ENCODE peak calls at places on chromosomes 13 and 19, in five cellular contexts. One of them, this sample, is unnamed. For H3K4me1, the result is how much of the 10 kb centered on the place peaks cover.

GRCh38 chr13:49629947-49630346 is 1.6 kb downstream of the ARL11 start:
- DNase-seq in CD8-positive, alpha-beta T cell: no peak
- DNase-seq in neural progenitor cell: no peak
- DNase-seq in HCT116: no peak
- DNase-seq in lower lobe of right lung: no peak
- DNase-seq in this sample: no peak

GRCh38 chr13:46607768-46608553 is 55.0 kb downstream of the LRCH1 start:
- DNase-seq in CD8-positive, alpha-beta T cell: no peak
- DNase-seq in neural progenitor cell: no peak
- DNase-seq in HCT116: peak
- DNase-seq in lower lobe of right lung: no peak
- DNase-seq in this sample: no peak

GRCh38 chr19:48508729-48509310 is 2.8 kb downstream of the LMTK3 start:
- DNase-seq in CD8-positive, alpha-beta T cell: no peak
- DNase-seq in neural progenitor cell: no peak
- DNase-seq in HCT116: no peak
- DNase-seq in lower lobe of right lung: no peak
- DNase-seq in this sample: no peak

GRCh38 chr13:30757026-30757425 is 21.7 kb downstream of the ALOX5AP start:
- DNase-seq in CD8-positive, alpha-beta T cell: no peak
- DNase-seq in neural progenitor cell: no peak
- DNase-seq in HCT116: no peak
- DNase-seq in lower lobe of right lung: no peak
- DNase-seq in this sample: no peak

GRCh38 chr19:17777840-17778620 is 16.9 kb upstream of the B3GNT3 start:
- DNase-seq in CD8-positive, alpha-beta T cell: no peak
- DNase-seq in neural progenitor cell: peak
- DNase-seq in HCT116: peak
- DNase-seq in lower lobe of right lung: peak
- DNase-seq in this sample: no peak

GRCh38 chr19:14004619-14005380 is 1.3 kb downstream of the RFX1 start:
- DNase-seq in CD8-positive, alpha-beta T cell: no peak
- DNase-seq in neural progenitor cell: no peak
- DNase-seq in HCT116: no peak
- DNase-seq in lower lobe of right lung: peak
- DNase-seq in this sample: no peak

GRCh38 chr19:9878511-9879196 is 43.5 kb downstream of the PIN1 start:
- DNase-seq in CD8-positive, alpha-beta T cell: no peak
- DNase-seq in neural progenitor cell: no peak
- DNase-seq in HCT116: no peak
- DNase-seq in lower lobe of right lung: no peak
- DNase-seq in this sample: no peak

GRCh38 chr13:30038884-30039283 is 188.5 kb upstream of the UBL3 start:
- DNase-seq in CD8-positive, alpha-beta T cell: no peak
- DNase-seq in neural progenitor cell: peak
- DNase-seq in HCT116: no peak
- DNase-seq in lower lobe of right lung: no peak
- DNase-seq in this sample: no peak

GRCh38 chr19:51456541-51457290 is 1.5 kb downstream of the SIGLEC8 start:
- DNase-seq in CD8-positive, alpha-beta T cell: peak
- DNase-seq in neural progenitor cell: no peak
- DNase-seq in HCT116: no peak
- DNase-seq in lower lobe of right lung: no peak
- DNase-seq in this sample: no peak

GRCh38 chr19:51626675-51627074 is 3.5 kb downstream of the SIGLEC5 start:
- DNase-seq in CD8-positive, alpha-beta T cell: no peak
- DNase-seq in neural progenitor cell: no peak
- DNase-seq in HCT116: no peak
- DNase-seq in lower lobe of right lung: no peak
- DNase-seq in this sample: no peak

GRCh38 chr13:100826441-100826840 is 151.8 kb upstream of the TMTC4 start:
- DNase-seq in CD8-positive, alpha-beta T cell: no peak
- DNase-seq in neural progenitor cell: no peak
- DNase-seq in HCT116: no peak
- DNase-seq in lower lobe of right lung: no peak
- DNase-seq in this sample: no peak

GRCh38 chr19:16702123-16702522 is 17.5 kb upstream of the NWD1 start:
- DNase-seq in CD8-positive, alpha-beta T cell: no peak
- DNase-seq in neural progenitor cell: no peak
- DNase-seq in HCT116: no peak
- DNase-seq in lower lobe of right lung: no peak
- DNase-seq in this sample: no peak

GRCh38 chr13:78054152-78054551 is 135.5 kb upstream of the EDNRB start:
- DNase-seq in CD8-positive, alpha-beta T cell: no peak
- DNase-seq in neural progenitor cell: no peak
- DNase-seq in HCT116: no peak
- DNase-seq in lower lobe of right lung: no peak
- DNase-seq in this sample: no peak

GRCh38 chr13:110047511-110047910 is 259.4 kb downstream of the COL4A1 start:
- DNase-seq in CD8-positive, alpha-beta T cell: no peak
- DNase-seq in neural progenitor cell: no peak
- DNase-seq in HCT116: no peak
- DNase-seq in lower lobe of right lung: peak
- DNase-seq in this sample: no peak

DNA sequence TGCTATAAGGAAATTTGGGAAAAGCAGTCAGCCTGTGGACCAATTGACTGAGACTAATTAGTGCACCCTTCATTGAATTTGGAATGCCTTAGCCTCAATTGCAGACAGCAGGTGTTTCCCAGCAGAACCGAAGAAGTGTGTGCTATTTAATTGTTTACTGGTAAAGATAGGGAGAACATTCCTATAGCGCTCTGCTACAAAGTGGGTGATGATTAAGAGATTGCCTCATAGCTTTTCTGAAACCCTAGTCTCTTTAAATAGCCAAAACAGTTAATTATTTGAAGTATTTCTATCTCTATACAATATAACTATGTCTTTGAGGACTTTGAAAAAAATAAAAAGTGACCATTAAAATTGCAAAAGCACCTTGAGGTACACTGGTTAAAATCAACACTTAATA is 1884.3 kb upstream of the PCDH20 start:
- DNase-seq in CD8-positive, alpha-beta T cell: no peak
- DNase-seq in neural progenitor cell: peak
- DNase-seq in HCT116: no peak
- DNase-seq in lower lobe of right lung: no peak
- DNase-seq in this sample: no peak
- H3K4me1 ChIP-seq in CD8-positive, alpha-beta T cell: under half
- H3K4me1 ChIP-seq in neural progenitor cell: under half
- H3K4me1 ChIP-seq in HCT116: under half
- H3K4me1 ChIP-seq in lower lobe of right lung: under half
- H3K4me1 ChIP-seq in this sample: under half

GRCh38 chr19:1655131-1655981 is 2.9 kb upstream of the TCF3 start:
- DNase-seq in CD8-positive, alpha-beta T cell: no peak
- DNase-seq in neural progenitor cell: no peak
- DNase-seq in HCT116: no peak
- DNase-seq in lower lobe of right lung: no peak
- DNase-seq in this sample: no peak
- H3K4me1 ChIP-seq in CD8-positive, alpha-beta T cell: under half
- H3K4me1 ChIP-seq in neural progenitor cell: under half
- H3K4me1 ChIP-seq in HCT116: under half
- H3K4me1 ChIP-seq in lower lobe of right lung: under half
- H3K4me1 ChIP-seq in this sample: under half

GRCh38 chr19:58095328-58095727 is 2.7 kb downstream of the ZSCAN18 start:
- DNase-seq in CD8-positive, alpha-beta T cell: no peak
- DNase-seq in neural progenitor cell: no peak
- DNase-seq in HCT116: no peak
- DNase-seq in lower lobe of right lung: no peak
- DNase-seq in this sample: no peak
- H3K4me1 ChIP-seq in CD8-positive, alpha-beta T cell: under half
- H3K4me1 ChIP-seq in neural progenitor cell: under half
- H3K4me1 ChIP-seq in HCT116: under half
- H3K4me1 ChIP-seq in lower lobe of right lung: under half
- H3K4me1 ChIP-seq in this sample: under half

GRCh38 chr19:46950526-46951235 is 69.0 kb upstream of the NPAS1 start:
- DNase-seq in CD8-positive, alpha-beta T cell: no peak
- DNase-seq in neural progenitor cell: no peak
- DNase-seq in HCT116: no peak
- DNase-seq in lower lobe of right lung: no peak
- DNase-seq in this sample: no peak

GRCh38 chr19:46951236-46951986 is 68.2 kb upstream of the NPAS1 start:
- DNase-seq in CD8-positive, alpha-beta T cell: no peak
- DNase-seq in neural progenitor cell: no peak
- DNase-seq in HCT116: peak
- DNase-seq in lower lobe of right lung: no peak
- DNase-seq in this sample: no peak

GRCh38 chr19:46953955-46954501 is 65.6 kb upstream of the NPAS1 start:
- DNase-seq in CD8-positive, alpha-beta T cell: no peak
- DNase-seq in neural progenitor cell: no peak
- DNase-seq in HCT116: no peak
- DNase-seq in lower lobe of right lung: no peak
- DNase-seq in this sample: no peak

GRCh38 chr19:46954502-46955004 is 65.1 kb upstream of the NPAS1 start:
- DNase-seq in CD8-positive, alpha-beta T cell: no peak
- DNase-seq in neural progenitor cell: no peak
- DNase-seq in HCT116: no peak
- DNase-seq in lower lobe of right lung: no peak
- DNase-seq in this sample: no peak

GRCh38 chr19:46952874-46953273 is 66.8 kb upstream of the NPAS1 start:
- DNase-seq in CD8-positive, alpha-beta T cell: no peak
- DNase-seq in neural progenitor cell: no peak
- DNase-seq in HCT116: no peak
- DNase-seq in lower lobe of right lung: no peak
- DNase-seq in this sample: no peak
- H3K4me1 ChIP-seq in CD8-positive, alpha-beta T cell: under half
- H3K4me1 ChIP-seq in neural progenitor cell: under half
- H3K4me1 ChIP-seq in HCT116: under half
- H3K4me1 ChIP-seq in lower lobe of right lung: half or more
- H3K4me1 ChIP-seq in this sample: half or more

DNA sequence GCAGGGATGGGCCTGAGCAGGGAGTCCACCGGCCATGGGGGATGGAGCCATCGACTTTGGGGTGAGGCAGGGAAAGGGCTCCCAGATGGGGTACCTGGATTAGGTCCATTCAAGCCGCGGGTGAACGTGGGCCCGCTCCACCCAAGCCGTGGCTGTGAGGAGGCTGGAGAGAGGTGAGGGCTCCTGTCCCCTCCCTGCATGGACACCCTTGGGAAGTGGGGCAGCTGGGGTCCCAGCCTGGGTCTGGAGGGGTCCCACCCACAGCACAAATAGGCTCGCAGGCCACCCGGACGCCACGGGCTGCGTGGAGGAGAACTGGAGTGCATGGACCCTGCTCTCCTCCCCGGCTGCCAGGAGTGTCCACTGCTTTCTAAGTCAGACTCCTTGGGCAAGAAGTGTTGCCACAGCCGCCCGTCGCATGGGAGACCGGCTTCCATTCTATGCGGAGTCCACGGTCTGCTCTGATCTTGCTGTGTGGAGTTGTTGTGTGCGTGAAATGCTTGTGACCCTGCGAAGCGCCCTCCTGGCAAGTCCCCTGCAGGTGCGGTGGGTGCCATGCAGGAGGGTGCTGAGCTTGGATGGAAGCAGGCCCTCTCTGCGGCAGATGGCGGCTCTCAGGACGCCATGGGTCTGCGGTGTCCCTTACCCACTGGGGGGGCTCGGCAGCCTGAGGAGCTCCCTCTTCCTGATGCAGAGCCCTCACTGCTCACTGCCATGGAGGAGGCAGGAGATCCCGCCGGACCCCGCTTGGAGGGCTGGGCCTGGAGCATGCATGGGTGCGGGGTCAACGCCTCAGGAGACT is 2.0 kb downstream of the DAZAP1 start:
- DNase-seq in CD8-positive, alpha-beta T cell: no peak
- DNase-seq in neural progenitor cell: no peak
- DNase-seq in HCT116: no peak
- DNase-seq in lower lobe of right lung: no peak
- DNase-seq in this sample: no peak
- H3K4me1 ChIP-seq in CD8-positive, alpha-beta T cell: half or more
- H3K4me1 ChIP-seq in neural progenitor cell: under half
- H3K4me1 ChIP-seq in HCT116: under half
- H3K4me1 ChIP-seq in lower lobe of right lung: half or more
- H3K4me1 ChIP-seq in this sample: half or more

DNA sequence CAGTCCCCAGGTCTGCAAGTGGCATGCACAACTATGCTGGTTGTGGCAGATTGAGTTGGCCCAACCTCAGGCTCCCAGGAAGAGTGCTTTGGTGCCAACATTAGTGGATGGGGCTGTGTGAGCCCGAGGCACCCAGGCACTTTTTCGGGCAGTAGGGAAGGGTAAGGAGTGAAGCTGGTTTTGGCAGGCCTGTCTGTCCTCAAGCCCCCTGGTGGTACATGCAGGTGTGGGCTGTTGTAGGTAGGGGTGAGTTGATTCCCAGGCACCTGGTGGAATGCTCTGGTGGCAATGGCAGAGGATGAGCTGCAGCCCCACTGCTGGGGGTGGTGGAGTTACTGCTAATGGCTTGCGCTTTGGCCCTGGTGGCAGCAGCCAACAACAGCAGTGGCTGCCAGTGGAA is 723.7 kb upstream of the SLITRK1 start:
- DNase-seq in CD8-positive, alpha-beta T cell: no peak
- DNase-seq in neural progenitor cell: no peak
- DNase-seq in HCT116: no peak
- DNase-seq in lower lobe of right lung: no peak
- DNase-seq in this sample: no peak
- H3K4me1 ChIP-seq in CD8-positive, alpha-beta T cell: under half
- H3K4me1 ChIP-seq in neural progenitor cell: under half
- H3K4me1 ChIP-seq in HCT116: under half
- H3K4me1 ChIP-seq in lower lobe of right lung: under half
- H3K4me1 ChIP-seq in this sample: under half

GRCh38 chr19:8573316-8573715 is 3.9 kb downstream of the MYO1F start:
- DNase-seq in CD8-positive, alpha-beta T cell: no peak
- DNase-seq in neural progenitor cell: no peak
- DNase-seq in HCT116: no peak
- DNase-seq in lower lobe of right lung: no peak
- DNase-seq in this sample: no peak

GRCh38 chr19:8566855-8567254 is 10.4 kb downstream of the MYO1F start:
- DNase-seq in CD8-positive, alpha-beta T cell: no peak
- DNase-seq in neural progenitor cell: no peak
- DNase-seq in HCT116: no peak
- DNase-seq in lower lobe of right lung: no peak
- DNase-seq in this sample: no peak

GRCh38 chr19:8569066-8569761 is 8.0 kb downstream of the MYO1F start:
- DNase-seq in CD8-positive, alpha-beta T cell: peak
- DNase-seq in neural progenitor cell: no peak
- DNase-seq in HCT116: peak
- DNase-seq in lower lobe of right lung: peak
- DNase-seq in this sample: no peak

GRCh38 chr19:8567522-8568172 is 9.6 kb downstream of the MYO1F start:
- DNase-seq in CD8-positive, alpha-beta T cell: no peak
- DNase-seq in neural progenitor cell: no peak
- DNase-seq in HCT116: no peak
- DNase-seq in lower lobe of right lung: peak
- DNase-seq in this sample: no peak

DNA sequence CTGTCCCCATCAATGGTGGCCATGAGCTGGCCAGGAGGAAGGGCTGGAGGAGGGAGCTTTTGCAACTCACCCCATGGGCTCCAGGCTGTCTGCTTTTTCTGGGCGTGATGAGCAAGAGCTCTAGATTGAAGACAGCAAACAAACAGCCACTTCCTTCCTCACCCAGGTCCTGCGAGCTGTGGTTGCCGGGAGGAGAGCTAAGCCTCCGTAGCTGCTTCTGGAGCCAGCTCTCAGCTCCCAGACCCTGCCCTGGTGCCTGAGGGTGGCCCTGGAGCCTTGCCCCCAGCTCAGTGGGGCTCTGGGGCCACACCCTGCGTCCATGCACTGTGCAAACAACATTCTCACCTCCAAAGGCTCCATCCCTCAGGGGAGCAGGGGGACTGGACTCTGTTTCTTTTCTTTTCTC is 6.2 kb downstream of the MYO1F start:
- DNase-seq in CD8-positive, alpha-beta T cell: peak
- DNase-seq in neural progenitor cell: no peak
- DNase-seq in HCT116: no peak
- DNase-seq in lower lobe of right lung: peak
- DNase-seq in this sample: no peak
- H3K4me1 ChIP-seq in CD8-positive, alpha-beta T cell: half or more
- H3K4me1 ChIP-seq in neural progenitor cell: under half
- H3K4me1 ChIP-seq in HCT116: under half
- H3K4me1 ChIP-seq in lower lobe of right lung: half or more
- H3K4me1 ChIP-seq in this sample: under half